ENCODE peak calls at places on chromosomes 3 and 15, in nine cellular contexts. One of them, this sample, is unnamed.

GRCh38 chr15:69885182-69886041 is 212.3 kb downstream of the TLE3 start:
- DNase-seq in T follicular helper cell: no peak
- DNase-seq in NCI-H1417 treated with DMSO at 0.1 percent for 48 hours: no peak
- DNase-seq in AG08396: no peak
- DNase-seq in CD4-positive, alpha-beta T cell: no peak
- DNase-seq in astrocyte of the spinal cord: no peak
- DNase-seq in myocyte: no peak
- DNase-seq in cardiac muscle cell: no peak
- DNase-seq in substantia nigra: peak; percentile 3
- DNase-seq in this sample: no peak

GRCh38 chr3:171307988-171308387 is 152.2 kb downstream of the TNIK start:
- DNase-seq in T follicular helper cell: no peak
- DNase-seq in NCI-H1417 treated with DMSO at 0.1 percent for 48 hours: no peak
- DNase-seq in AG08396: no peak
- DNase-seq in CD4-positive, alpha-beta T cell: no peak
- DNase-seq in astrocyte of the spinal cord: no peak
- DNase-seq in myocyte: no peak
- DNase-seq in cardiac muscle cell: no peak
- DNase-seq in substantia nigra: no peak
- DNase-seq in this sample: no peak

GRCh38 chr3:196517919-196518318 is 2.8 kb upstream of the SMCO1 start:
- DNase-seq in T follicular helper cell: no peak
- DNase-seq in NCI-H1417 treated with DMSO at 0.1 percent for 48 hours: no peak
- DNase-seq in AG08396: no peak
- DNase-seq in CD4-positive, alpha-beta T cell: no peak
- DNase-seq in astrocyte of the spinal cord: no peak
- DNase-seq in myocyte: no peak
- DNase-seq in cardiac muscle cell: no peak
- DNase-seq in substantia nigra: no peak
- DNase-seq in this sample: no peak

GRCh38 chr15:38650936-38651327 is 86.3 kb upstream of the RASGRP1 start:
- DNase-seq in T follicular helper cell: no peak
- DNase-seq in NCI-H1417 treated with DMSO at 0.1 percent for 48 hours: no peak
- DNase-seq in AG08396: no peak
- DNase-seq in CD4-positive, alpha-beta T cell: no peak
- DNase-seq in astrocyte of the spinal cord: no peak
- DNase-seq in myocyte: no peak
- DNase-seq in cardiac muscle cell: no peak
- DNase-seq in substantia nigra: no peak
- DNase-seq in this sample: no peak

GRCh38 chr15:70582143-70582945 is 181.0 kb downstream of the UACA start:
- DNase-seq in T follicular helper cell: no peak
- DNase-seq in NCI-H1417 treated with DMSO at 0.1 percent for 48 hours: no peak
- DNase-seq in AG08396: peak; percentile 84
- DNase-seq in CD4-positive, alpha-beta T cell: no peak
- DNase-seq in astrocyte of the spinal cord: peak; percentile 72
- DNase-seq in myocyte: peak; percentile 83
- DNase-seq in cardiac muscle cell: no peak
- DNase-seq in substantia nigra: no peak
- DNase-seq in this sample: no peak

GRCh38 chr15:42082832-42083604 is 11.3 kb downstream of the PLA2G4D start:
- DNase-seq in T follicular helper cell: no peak
- DNase-seq in NCI-H1417 treated with DMSO at 0.1 percent for 48 hours: no peak
- DNase-seq in AG08396: no peak
- DNase-seq in CD4-positive, alpha-beta T cell: no peak
- DNase-seq in astrocyte of the spinal cord: no peak
- DNase-seq in myocyte: no peak
- DNase-seq in cardiac muscle cell: no peak
- DNase-seq in substantia nigra: no peak
- DNase-seq in this sample: no peak

GRCh38 chr3:155093261-155093660 is 13.1 kb downstream of the MME start:
- DNase-seq in T follicular helper cell: no peak
- DNase-seq in NCI-H1417 treated with DMSO at 0.1 percent for 48 hours: peak; percentile 40
- DNase-seq in AG08396: no peak
- DNase-seq in CD4-positive, alpha-beta T cell: no peak
- DNase-seq in astrocyte of the spinal cord: no peak
- DNase-seq in myocyte: peak; percentile 22
- DNase-seq in cardiac muscle cell: no peak
- DNase-seq in substantia nigra: no peak
- DNase-seq in this sample: no peak

GRCh38 chr3:149299938-149300791 is 33.3 kb downstream of the TM4SF18 start:
- DNase-seq in T follicular helper cell: no peak
- DNase-seq in NCI-H1417 treated with DMSO at 0.1 percent for 48 hours: peak; percentile 43
- DNase-seq in AG08396: peak; percentile 70
- DNase-seq in CD4-positive, alpha-beta T cell: no peak
- DNase-seq in astrocyte of the spinal cord: peak; percentile 95
- DNase-seq in myocyte: peak; percentile 89
- DNase-seq in cardiac muscle cell: peak; percentile 29
- DNase-seq in substantia nigra: no peak
- DNase-seq in this sample: no peak

GRCh38 chr3:42019144-42019952 is 57.4 kb upstream of the ULK4 start:
- DNase-seq in T follicular helper cell: no peak
- DNase-seq in NCI-H1417 treated with DMSO at 0.1 percent for 48 hours: no peak
- DNase-seq in AG08396: no peak
- DNase-seq in CD4-positive, alpha-beta T cell: no peak
- DNase-seq in astrocyte of the spinal cord: no peak
- DNase-seq in myocyte: no peak
- DNase-seq in cardiac muscle cell: no peak
- DNase-seq in substantia nigra: no peak
- DNase-seq in this sample: no peak

GRCh38 chr15:89809093-89809786 is 5.4 kb downstream of the ANPEP start:
- DNase-seq in T follicular helper cell: no peak
- DNase-seq in NCI-H1417 treated with DMSO at 0.1 percent for 48 hours: no peak
- DNase-seq in AG08396: no peak
- DNase-seq in CD4-positive, alpha-beta T cell: no peak
- DNase-seq in astrocyte of the spinal cord: peak; percentile 61
- DNase-seq in myocyte: no peak
- DNase-seq in cardiac muscle cell: no peak
- DNase-seq in substantia nigra: no peak
- DNase-seq in this sample: no peak

GRCh38 chr15:61522375-61522774 is 293.3 kb upstream of the RORA start:
- DNase-seq in T follicular helper cell: no peak
- DNase-seq in NCI-H1417 treated with DMSO at 0.1 percent for 48 hours: no peak
- DNase-seq in AG08396: no peak
- DNase-seq in CD4-positive, alpha-beta T cell: no peak
- DNase-seq in astrocyte of the spinal cord: no peak
- DNase-seq in myocyte: no peak
- DNase-seq in cardiac muscle cell: no peak
- DNase-seq in substantia nigra: no peak
- DNase-seq in this sample: no peak

GRCh38 chr3:52444860-52445793 is at the start of gene SEMA3G:
- DNase-seq in T follicular helper cell: peak; percentile 60
- DNase-seq in NCI-H1417 treated with DMSO at 0.1 percent for 48 hours: no peak
- DNase-seq in AG08396: peak; percentile 82
- DNase-seq in CD4-positive, alpha-beta T cell: peak; percentile 62
- DNase-seq in astrocyte of the spinal cord: peak; percentile 35
- DNase-seq in myocyte: peak; percentile 54
- DNase-seq in cardiac muscle cell: peak; percentile 88
- DNase-seq in substantia nigra: no peak
- DNase-seq in this sample: peak; percentile 58

GRCh38 chr3:95899911-95900310 is 914.5 kb upstream of the EPHA6 start:
- DNase-seq in T follicular helper cell: no peak
- DNase-seq in NCI-H1417 treated with DMSO at 0.1 percent for 48 hours: no peak
- DNase-seq in AG08396: no peak
- DNase-seq in CD4-positive, alpha-beta T cell: no peak
- DNase-seq in astrocyte of the spinal cord: peak; percentile 14
- DNase-seq in myocyte: no peak
- DNase-seq in cardiac muscle cell: no peak
- DNase-seq in substantia nigra: no peak
- DNase-seq in this sample: no peak

GRCh38 chr3:29186982-29187718 is 93.7 kb upstream of the RBMS3 start:
- DNase-seq in T follicular helper cell: no peak
- DNase-seq in NCI-H1417 treated with DMSO at 0.1 percent for 48 hours: no peak
- DNase-seq in AG08396: no peak
- DNase-seq in CD4-positive, alpha-beta T cell: no peak
- DNase-seq in astrocyte of the spinal cord: peak; percentile 91
- DNase-seq in myocyte: peak; percentile 32
- DNase-seq in cardiac muscle cell: no peak
- DNase-seq in substantia nigra: no peak
- DNase-seq in this sample: no peak

GRCh38 chr3:156976933-156977332 is 150.8 kb downstream of the LEKR1 start:
- DNase-seq in T follicular helper cell: no peak
- DNase-seq in NCI-H1417 treated with DMSO at 0.1 percent for 48 hours: no peak
- DNase-seq in AG08396: no peak
- DNase-seq in CD4-positive, alpha-beta T cell: no peak
- DNase-seq in astrocyte of the spinal cord: no peak
- DNase-seq in myocyte: peak; percentile 29
- DNase-seq in cardiac muscle cell: no peak
- DNase-seq in substantia nigra: no peak
- DNase-seq in this sample: no peak